ENCODE peak calls at places on chromosomes 5 and 9, in five cellular contexts. S, V, Q, X and N are unnamed samples.

GRCh38 chr9:111661802-111662491 is 542 bp downstream of the GNG10 start:
- DNase-seq in Q (peak; percentile 28), X (peak; percentile 13), S (no peak), V (no peak), N (no peak)

GRCh38 chr5:134586866-134587524 is 45.6 kb downstream of the SAR1B start:
- DNase-seq in Q (peak; percentile 86), S (peak; percentile 72), X (peak; percentile 71), V (peak; percentile 89), N (peak; percentile 97)

GRCh38 chr5:59766394-59766793 is 127.1 kb downstream of the PDE4D start:
- DNase-seq in X (no peak), Q (peak; percentile 43), V (no peak), S (no peak), N (no peak)

GRCh38 chr9:122519376-122519775 is 435 bp downstream of the OR1J4 start:
- DNase-seq in Q (no peak), V (no peak), S (no peak), X (no peak), N (no peak)

GRCh38 chr5:124318661-124319060 is 427.8 kb downstream of the ZNF608 start:
- DNase-seq in Q (no peak), X (no peak), S (no peak), V (no peak), N (no peak)

GRCh38 chr9:137254624-137255447 is at the start of gene NELFB:
- DNase-seq in Q (peak; percentile 97), X (peak; percentile 77), S (peak; percentile 92), V (peak; percentile 97), N (peak; percentile 94)

GRCh38 chr9:86282979-86283535 is 719 bp upstream of the ISCA1 start:
- DNase-seq in V (no peak), X (peak; percentile 88), Q (no peak), S (no peak), N (peak; percentile 60)

GRCh38 chr9:97387504-97387886 is 24.4 kb upstream of the TDRD7 start:
- DNase-seq in X (no peak), V (no peak), S (no peak), Q (no peak), N (no peak)

GRCh38 chr5:40480392-40480791 is 199.3 kb upstream of the PTGER4 start:
- DNase-seq in X (no peak), Q (no peak), V (no peak), S (no peak), N (no peak)

GRCh38 chr5:176573564-176574296 is 24.6 kb downstream of the CDHR2 start:
- DNase-seq in X (peak; percentile 32), V (peak; percentile 57), Q (peak; percentile 73), S (peak; percentile 66), N (no peak)

GRCh38 chr9:89635007-89635742 is 30.4 kb downstream of the GADD45G start:
- DNase-seq in X (peak; percentile 40), S (peak; percentile 69), V (peak; percentile 56), Q (no peak), N (peak; percentile 83)

GRCh38 chr5:30832519-30832918 is 361.0 kb upstream of the CDH6 start:
- DNase-seq in X (no peak), S (no peak), Q (no peak), V (no peak), N (no peak)

GRCh38 chr5:68332546-68332945 is 117.0 kb downstream of the PIK3R1 start:
- DNase-seq in S (no peak), Q (no peak), V (no peak), X (peak; percentile 33), N (no peak)

GRCh38 chr5:53035868-53036381 is 46.8 kb downstream of the ITGA2 start:
- DNase-seq in Q (no peak), V (no peak), S (no peak), X (peak; percentile 66), N (no peak)

GRCh38 chr9:121380941-121381340 is 10.9 kb upstream of the STOM start:
- DNase-seq in V (no peak), S (no peak), Q (peak; percentile 44), X (no peak), N (no peak)

GRCh38 chr9:89318123-89319014 is at the start of gene SECISBP2:
- DNase-seq in S (peak; percentile 95), Q (peak; percentile 96), X (peak; percentile 97), V (peak; percentile 98), N (peak; percentile 97)

GRCh38 chr9:133960568-133961129 is 31.5 kb downstream of the VAV2 start:
- DNase-seq in V (no peak), S (no peak), X (no peak), Q (no peak), N (peak; percentile 70)
- H3K27ac ChIP-seq in V (no peak overlapping the region), S (no peak overlapping the region), X (no peak overlapping the region), Q (no peak overlapping the region), N (peak overlapping the region; percentile 67)

GRCh38 chr9:35664531-35665470 is at the start of gene ARHGEF39:
- DNase-seq in S (peak; percentile 77), V (peak; percentile 85), Q (peak; percentile 91), X (peak; percentile 68), N (peak; percentile 88)
- TF ChIP-seq POLR2A in S (no peak), V (no peak), Q (peak; percentile 59), X (peak; percentile 24), N (no peak)

GRCh38 chr9:33132249-33132772 is 34.8 kb downstream of the B4GALT1 start:
- DNase-seq in Q (no peak), V (no peak), X (peak; percentile 90), S (no peak), N (peak; percentile 44)
- H3K27ac ChIP-seq in Q (peak overlapping the region; percentile 36), V (no peak overlapping the region), X (peak overlapping the region; percentile 23), S (no peak overlapping the region), N (peak overlapping the region; percentile 59)

GRCh38 chr5:42984307-42984706 is 55.8 kb downstream of the ANXA2R start:
- DNase-seq in V (no peak), S (no peak), Q (no peak), X (no peak), N (no peak)

GRCh38 chr5:42989198-42989597 is 50.9 kb downstream of the ANXA2R start:
- DNase-seq in V (no peak), X (no peak), S (no peak), Q (no peak), N (no peak)

GRCh38 chr5:42982107-42982622 is 58.0 kb downstream of the ANXA2R start:
- DNase-seq in S (no peak), Q (no peak), V (no peak), X (no peak), N (peak; percentile 84)

GRCh38 chr5:42988568-42988967 is 51.6 kb downstream of the ANXA2R start:
- DNase-seq in V (no peak), S (no peak), X (no peak), Q (no peak), N (no peak)

GRCh38 chr5:42985129-42986037 is 54.7 kb downstream of the ANXA2R start:
- DNase-seq in S (no peak), X (peak; percentile 88), Q (no peak), V (no peak), N (no peak)
- TF ChIP-seq POLR2A in S (no peak), X (no peak), Q (no peak), V (no peak), N (no peak)

GRCh38 chr9:71607571-71607970 is 160.7 kb downstream of the CEMIP2 start:
- DNase-seq in Q (no peak), X (no peak), S (no peak), V (peak; percentile 68), N (no peak)
- H3K27ac ChIP-seq in Q (no peak overlapping the region), X (no peak overlapping the region), S (no peak overlapping the region), V (no peak overlapping the region), N (no peak overlapping the region)

DNA sequence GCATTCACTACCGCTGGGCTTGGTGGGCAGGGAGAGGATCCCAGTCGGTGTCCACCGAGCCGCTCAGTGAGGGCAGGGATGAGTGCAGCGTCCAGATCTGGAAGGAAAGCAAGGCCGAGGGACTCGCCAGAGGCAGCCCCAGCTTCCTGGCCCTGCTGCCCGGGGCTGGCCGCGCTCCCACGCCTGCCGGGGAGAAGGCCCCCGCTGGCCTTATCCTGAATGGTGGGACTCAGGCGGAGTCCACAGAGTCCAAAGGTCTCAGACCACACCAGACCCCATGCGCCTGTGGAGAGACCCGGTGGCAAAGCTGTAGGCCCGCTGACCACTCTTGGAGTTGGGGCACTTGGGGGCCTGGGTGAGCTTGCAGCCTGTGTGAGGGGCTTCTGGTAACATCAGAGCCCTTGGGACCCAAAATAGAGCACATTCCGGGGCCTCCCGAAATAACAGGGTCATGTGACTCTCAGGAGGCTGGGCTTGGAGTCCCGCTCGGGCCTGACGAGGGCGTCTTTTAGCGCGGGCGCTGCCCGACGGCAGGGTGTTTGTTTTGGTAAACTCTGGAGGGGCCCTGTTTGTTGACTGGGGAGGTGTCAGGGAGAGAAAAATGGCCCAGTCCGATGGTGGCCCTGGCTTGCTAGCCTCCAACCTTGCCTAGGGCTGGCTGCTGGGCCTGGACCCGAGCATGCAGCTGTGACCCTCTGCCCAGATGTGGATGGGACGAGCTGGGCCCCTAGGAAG is 2.8 kb downstream of the RXRA start:
- DNase-seq in X (no peak), Q (peak; percentile 71), V (peak; percentile 77), S (no peak), N (peak; percentile 59)
- TF ChIP-seq POLR2A in X (no peak), Q (no peak), V (peak; percentile 9), S (no peak), N (no peak)

DNA sequence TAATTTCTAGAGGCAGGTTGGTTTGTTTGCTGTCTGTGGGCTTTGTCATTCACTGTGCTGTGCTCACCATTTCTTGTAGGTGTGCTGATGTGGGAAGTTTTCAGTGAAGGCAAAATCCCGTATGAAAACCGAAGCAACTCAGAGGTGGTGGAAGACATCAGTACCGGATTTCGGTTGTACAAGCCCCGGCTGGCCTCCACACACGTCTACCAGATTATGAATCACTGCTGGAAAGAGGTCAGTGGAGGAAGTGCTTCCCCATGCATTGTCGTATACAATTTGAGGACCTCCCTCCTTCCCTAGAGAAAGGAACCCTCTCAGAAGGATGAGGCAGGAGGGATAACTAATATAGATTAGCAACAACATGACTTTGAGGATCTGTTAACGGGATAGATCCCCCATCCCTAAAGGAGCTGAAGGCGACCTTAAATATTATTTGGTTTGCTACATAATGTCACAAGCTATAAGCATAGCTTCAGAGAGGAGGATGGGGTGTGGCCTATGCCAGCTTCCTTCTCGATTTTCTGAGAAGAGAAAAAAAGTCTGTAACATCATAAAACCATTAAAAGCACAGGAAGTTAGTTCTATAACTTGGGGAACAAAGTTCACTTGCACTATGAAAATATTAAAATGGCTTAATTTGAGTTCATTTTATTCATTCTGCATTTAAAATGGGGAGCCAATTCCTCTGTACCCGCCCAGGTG is 17.0 kb upstream of the CYFIP2 start:
- DNase-seq in S (no peak), V (no peak), X (no peak), Q (peak; percentile 58), N (no peak)
- H3K27ac ChIP-seq in S (no peak overlapping the region), V (no peak overlapping the region), X (no peak overlapping the region), Q (peak overlapping the region; percentile 4), N (no peak overlapping the region)

GRCh38 chr5:147148715-147149114 is 86.1 kb upstream of the STK32A start:
- DNase-seq in S (no peak), X (no peak), Q (no peak), V (no peak), N (no peak)
- TF ChIP-seq POLR2A in S (no peak), X (no peak), Q (no peak), V (no peak), N (no peak)

DNA sequence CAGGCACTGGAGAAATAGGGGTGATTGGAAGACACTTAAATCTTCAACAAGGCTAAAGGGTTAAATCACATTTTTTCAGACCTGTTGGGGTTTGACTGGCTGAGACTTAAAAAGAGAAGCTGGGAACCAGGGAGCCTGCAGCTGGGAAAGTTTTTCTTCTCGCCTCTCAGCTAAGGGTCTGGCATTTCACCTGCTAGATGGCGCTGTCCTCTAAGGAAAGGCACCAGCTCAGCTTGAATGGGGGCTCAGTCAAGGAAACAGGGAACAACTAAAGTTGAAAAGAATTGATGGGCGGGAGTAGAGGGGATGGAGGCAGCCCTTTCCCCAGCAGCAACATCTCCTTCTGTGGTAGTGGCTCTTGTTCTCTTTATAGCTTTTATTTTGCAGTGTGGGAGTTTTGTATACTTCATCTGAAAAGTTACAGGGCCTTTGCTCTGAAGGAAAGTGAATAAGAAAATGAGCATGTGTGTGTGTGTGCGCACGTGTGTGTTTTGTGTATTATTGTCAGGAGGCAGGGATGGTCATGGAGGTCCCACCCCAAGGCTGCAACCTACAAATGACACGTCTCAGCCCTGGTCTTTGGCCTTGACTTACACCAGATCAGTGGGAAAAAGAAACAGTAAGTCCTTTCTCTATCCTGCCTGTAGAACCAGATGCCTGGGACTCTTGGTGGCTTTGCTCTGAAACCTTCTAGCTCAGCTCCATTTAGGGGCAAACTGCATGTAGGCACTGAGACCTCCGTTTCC is 316.1 kb upstream of the CLINT1 start:
- DNase-seq in S (no peak), V (peak; percentile 83), X (peak; percentile 56), Q (peak; percentile 77), N (no peak)
- H3K27ac ChIP-seq in S (no peak overlapping the region), V (peak overlapping the region; percentile 1), X (no peak overlapping the region), Q (no peak overlapping the region), N (no peak overlapping the region)